ENCODE peak calls at places on chromosomes 4 and X, in nine cellular contexts. One of them, this sample, is unnamed.

GRCh38 chr4:148094149-148094548 is 348.1 kb downstream of the NR3C2 start:
- DNase-seq in neural progenitor cell: no peak
- DNase-seq in ascending aorta: no peak
- DNase-seq in SK-N-SH: no peak
- DNase-seq in foreskin fibroblast: no peak
- DNase-seq in thyroid gland: no peak
- DNase-seq in endothelial cell: no peak
- DNase-seq in A549: no peak
- DNase-seq in GM12878: no peak
- DNase-seq in this sample: no peak

GRCh38 chr4:189974056-189974455 is 33.4 kb downstream of the FRG1 start:
- DNase-seq in ascending aorta: no peak
- DNase-seq in A549: peak
- DNase-seq in neural progenitor cell: no peak
- DNase-seq in thyroid gland: no peak
- DNase-seq in endothelial cell: no peak
- DNase-seq in foreskin fibroblast: no peak
- DNase-seq in GM12878: no peak
- DNase-seq in SK-N-SH: peak
- DNase-seq in this sample: no peak

GRCh38 chr4:182454440-182455013 is 211.3 kb downstream of the TENM3 start:
- DNase-seq in thyroid gland: no peak
- DNase-seq in endothelial cell: no peak
- DNase-seq in foreskin fibroblast: no peak
- DNase-seq in GM12878: no peak
- DNase-seq in A549: no peak
- DNase-seq in SK-N-SH: no peak
- DNase-seq in neural progenitor cell: no peak
- DNase-seq in ascending aorta: no peak
- DNase-seq in this sample: no peak

GRCh38 chr4:173264960-173265281 is 69.2 kb downstream of the HMGB2 start:
- DNase-seq in GM12878: no peak
- DNase-seq in SK-N-SH: no peak
- DNase-seq in A549: no peak
- DNase-seq in neural progenitor cell: no peak
- DNase-seq in thyroid gland: no peak
- DNase-seq in foreskin fibroblast: no peak
- DNase-seq in endothelial cell: no peak
- DNase-seq in ascending aorta: no peak
- DNase-seq in this sample: no peak

GRCh38 chr4:76882630-76883029 is 15.3 kb downstream of the SOWAHB start:
- DNase-seq in GM12878: no peak
- DNase-seq in ascending aorta: no peak
- DNase-seq in SK-N-SH: no peak
- DNase-seq in foreskin fibroblast: no peak
- DNase-seq in thyroid gland: no peak
- DNase-seq in A549: no peak
- DNase-seq in endothelial cell: no peak
- DNase-seq in neural progenitor cell: no peak
- DNase-seq in this sample: no peak

GRCh38 chr4:545612-546011 is 30.5 kb downstream of the TMEM271 start:
- DNase-seq in neural progenitor cell: no peak
- DNase-seq in thyroid gland: no peak
- DNase-seq in foreskin fibroblast: no peak
- DNase-seq in A549: no peak
- DNase-seq in SK-N-SH: no peak
- DNase-seq in endothelial cell: no peak
- DNase-seq in GM12878: no peak
- DNase-seq in ascending aorta: no peak
- DNase-seq in this sample: no peak

GRCh38 chr4:40550900-40551546 is 78.6 kb downstream of the RBM47 start:
- DNase-seq in ascending aorta: no peak
- DNase-seq in thyroid gland: peak
- DNase-seq in SK-N-SH: no peak
- DNase-seq in foreskin fibroblast: no peak
- DNase-seq in A549: peak
- DNase-seq in GM12878: peak
- DNase-seq in endothelial cell: no peak
- DNase-seq in neural progenitor cell: peak
- DNase-seq in this sample: no peak

GRCh38 chr4:75790024-75790423 is 65.6 kb downstream of the USO1 start:
- DNase-seq in foreskin fibroblast: no peak
- DNase-seq in SK-N-SH: no peak
- DNase-seq in ascending aorta: no peak
- DNase-seq in A549: no peak
- DNase-seq in thyroid gland: no peak
- DNase-seq in endothelial cell: no peak
- DNase-seq in GM12878: no peak
- DNase-seq in neural progenitor cell: no peak
- DNase-seq in this sample: no peak

GRCh38 chr4:51942108-51942832 is 77.9 kb downstream of the LRRC66 start:
- DNase-seq in GM12878: no peak
- DNase-seq in thyroid gland: no peak
- DNase-seq in neural progenitor cell: no peak
- DNase-seq in A549: no peak
- DNase-seq in SK-N-SH: no peak
- DNase-seq in foreskin fibroblast: peak
- DNase-seq in endothelial cell: no peak
- DNase-seq in ascending aorta: no peak
- DNase-seq in this sample: no peak

GRCh38 chr4:141702472-141703182 is 66.2 kb downstream of the IL15 start:
- DNase-seq in endothelial cell: no peak
- DNase-seq in SK-N-SH: no peak
- DNase-seq in neural progenitor cell: no peak
- DNase-seq in GM12878: no peak
- DNase-seq in A549: no peak
- DNase-seq in thyroid gland: peak
- DNase-seq in foreskin fibroblast: no peak
- DNase-seq in ascending aorta: no peak
- DNase-seq in this sample: no peak
- TF ChIP-seq CTCF in endothelial cell: no peak
- TF ChIP-seq CTCF in SK-N-SH: peak
- TF ChIP-seq CTCF in neural progenitor cell: peak
- TF ChIP-seq CTCF in GM12878: peak
- TF ChIP-seq CTCF in A549: no peak
- TF ChIP-seq CTCF in thyroid gland: no peak
- TF ChIP-seq CTCF in foreskin fibroblast: no peak
- TF ChIP-seq CTCF in ascending aorta: no peak
- TF ChIP-seq CTCF in this sample: no peak

GRCh38 chrX:73849054-73849453 is 286.1 kb downstream of the CHIC1 start:
- DNase-seq in ascending aorta: no peak
- DNase-seq in A549: no peak
- DNase-seq in GM12878: no peak
- DNase-seq in thyroid gland: no peak
- DNase-seq in SK-N-SH: no peak
- DNase-seq in foreskin fibroblast: no peak
- DNase-seq in neural progenitor cell: peak
- DNase-seq in endothelial cell: no peak
- DNase-seq in this sample: no peak

GRCh38 chrX:73850124-73851013 is 287.4 kb downstream of the CHIC1 start:
- DNase-seq in endothelial cell: peak
- DNase-seq in thyroid gland: peak
- DNase-seq in neural progenitor cell: peak
- DNase-seq in foreskin fibroblast: no peak
- DNase-seq in SK-N-SH: peak
- DNase-seq in ascending aorta: no peak
- DNase-seq in GM12878: peak
- DNase-seq in A549: peak
- DNase-seq in this sample: no peak

GRCh38 chrX:73852022-73852421 is 289.0 kb downstream of the CHIC1 start:
- DNase-seq in ascending aorta: no peak
- DNase-seq in foreskin fibroblast: no peak
- DNase-seq in neural progenitor cell: no peak
- DNase-seq in A549: no peak
- DNase-seq in SK-N-SH: no peak
- DNase-seq in GM12878: no peak
- DNase-seq in endothelial cell: no peak
- DNase-seq in thyroid gland: no peak
- DNase-seq in this sample: no peak

GRCh38 chrX:73851014-73852009 is 288.3 kb downstream of the CHIC1 start:
- DNase-seq in GM12878: peak
- DNase-seq in ascending aorta: peak
- DNase-seq in thyroid gland: no peak
- DNase-seq in A549: no peak
- DNase-seq in endothelial cell: no peak
- DNase-seq in SK-N-SH: peak
- DNase-seq in foreskin fibroblast: no peak
- DNase-seq in neural progenitor cell: no peak
- DNase-seq in this sample: no peak

GRCh38 chrX:73847991-73848390 is 285.0 kb downstream of the CHIC1 start:
- DNase-seq in SK-N-SH: no peak
- DNase-seq in A549: no peak
- DNase-seq in foreskin fibroblast: no peak
- DNase-seq in ascending aorta: no peak
- DNase-seq in neural progenitor cell: no peak
- DNase-seq in endothelial cell: no peak
- DNase-seq in GM12878: no peak
- DNase-seq in thyroid gland: no peak
- DNase-seq in this sample: no peak
- TF ChIP-seq CTCF in SK-N-SH: no peak
- TF ChIP-seq CTCF in A549: no peak
- TF ChIP-seq CTCF in foreskin fibroblast: no peak
- TF ChIP-seq CTCF in ascending aorta: no peak
- TF ChIP-seq CTCF in neural progenitor cell: peak
- TF ChIP-seq CTCF in endothelial cell: no peak
- TF ChIP-seq CTCF in GM12878: no peak
- TF ChIP-seq CTCF in thyroid gland: no peak
- TF ChIP-seq CTCF in this sample: no peak

GRCh38 chr4:163592207-163592606 is 97.7 kb downstream of the TMA16 start:
- DNase-seq in ascending aorta: no peak
- DNase-seq in SK-N-SH: no peak
- DNase-seq in A549: no peak
- DNase-seq in endothelial cell: no peak
- DNase-seq in neural progenitor cell: no peak
- DNase-seq in GM12878: no peak
- DNase-seq in foreskin fibroblast: no peak
- DNase-seq in thyroid gland: no peak
- DNase-seq in this sample: no peak

GRCh38 chr4:163590609-163591264 is 96.2 kb downstream of the TMA16 start:
- DNase-seq in foreskin fibroblast: no peak
- DNase-seq in A549: no peak
- DNase-seq in neural progenitor cell: no peak
- DNase-seq in ascending aorta: no peak
- DNase-seq in SK-N-SH: no peak
- DNase-seq in endothelial cell: no peak
- DNase-seq in thyroid gland: no peak
- DNase-seq in GM12878: no peak
- DNase-seq in this sample: no peak

GRCh38 chr4:163587867-163588266 is 93.4 kb downstream of the TMA16 start:
- DNase-seq in ascending aorta: no peak
- DNase-seq in neural progenitor cell: no peak
- DNase-seq in SK-N-SH: peak
- DNase-seq in GM12878: peak
- DNase-seq in endothelial cell: no peak
- DNase-seq in A549: peak
- DNase-seq in foreskin fibroblast: no peak
- DNase-seq in thyroid gland: no peak
- DNase-seq in this sample: peak

GRCh38 chr4:163590103-163590502 is 95.6 kb downstream of the TMA16 start:
- DNase-seq in thyroid gland: no peak
- DNase-seq in foreskin fibroblast: no peak
- DNase-seq in neural progenitor cell: no peak
- DNase-seq in A549: no peak
- DNase-seq in SK-N-SH: no peak
- DNase-seq in ascending aorta: no peak
- DNase-seq in endothelial cell: no peak
- DNase-seq in GM12878: no peak
- DNase-seq in this sample: no peak

DNA sequence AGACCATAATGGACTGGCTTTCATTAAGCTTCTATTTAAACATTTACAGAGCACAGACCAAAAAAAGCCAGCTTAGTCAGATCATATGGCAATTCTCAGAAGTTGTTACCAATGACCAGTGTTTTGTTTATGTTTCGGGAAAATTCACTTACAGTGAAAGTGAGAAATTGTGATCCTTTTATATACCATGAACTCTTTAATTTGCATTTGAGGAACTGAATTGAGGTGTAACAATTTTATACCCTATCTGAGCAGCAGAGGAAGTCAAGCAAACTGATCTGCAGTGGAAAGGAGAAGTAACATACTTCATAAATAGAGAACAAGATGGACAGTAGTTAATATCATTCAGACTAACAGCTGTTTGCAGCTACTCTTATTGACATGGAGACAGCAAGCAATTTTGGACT is 97.1 kb downstream of the TMA16 start:
- DNase-seq in neural progenitor cell: no peak
- DNase-seq in A549: no peak
- DNase-seq in SK-N-SH: no peak
- DNase-seq in foreskin fibroblast: no peak
- DNase-seq in thyroid gland: no peak
- DNase-seq in GM12878: peak
- DNase-seq in ascending aorta: no peak
- DNase-seq in endothelial cell: no peak
- DNase-seq in this sample: no peak
- TF ChIP-seq CTCF in neural progenitor cell: no peak
- TF ChIP-seq CTCF in A549: no peak
- TF ChIP-seq CTCF in SK-N-SH: no peak
- TF ChIP-seq CTCF in foreskin fibroblast: no peak
- TF ChIP-seq CTCF in thyroid gland: no peak
- TF ChIP-seq CTCF in GM12878: peak
- TF ChIP-seq CTCF in ascending aorta: no peak
- TF ChIP-seq CTCF in endothelial cell: no peak
- TF ChIP-seq CTCF in this sample: no peak

DNA sequence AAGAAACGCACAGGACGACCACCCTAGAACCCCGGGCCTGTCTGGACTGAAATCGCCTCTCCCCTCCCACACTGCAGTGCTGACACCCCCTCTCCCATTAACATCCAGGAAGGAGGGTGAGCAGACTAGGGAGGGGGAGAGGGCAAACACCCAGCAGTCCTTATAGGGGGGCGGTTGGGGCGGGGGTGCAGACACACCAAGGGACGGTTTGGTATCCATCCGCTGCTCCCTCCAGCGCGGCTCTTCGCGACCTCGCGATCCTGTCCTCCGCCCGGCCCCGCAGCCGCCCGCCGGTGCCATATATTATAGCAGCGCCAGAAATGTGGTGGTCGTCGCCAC is 411 bp upstream of the GPRASP1 start:
- DNase-seq in neural progenitor cell: no peak
- DNase-seq in thyroid gland: no peak
- DNase-seq in A549: no peak
- DNase-seq in foreskin fibroblast: peak
- DNase-seq in ascending aorta: no peak
- DNase-seq in SK-N-SH: no peak
- DNase-seq in endothelial cell: no peak
- DNase-seq in GM12878: no peak
- DNase-seq in this sample: no peak
- TF ChIP-seq CTCF in neural progenitor cell: no peak
- TF ChIP-seq CTCF in thyroid gland: no peak
- TF ChIP-seq CTCF in A549: no peak
- TF ChIP-seq CTCF in foreskin fibroblast: no peak
- TF ChIP-seq CTCF in ascending aorta: no peak
- TF ChIP-seq CTCF in SK-N-SH: no peak
- TF ChIP-seq CTCF in endothelial cell: no peak
- TF ChIP-seq CTCF in GM12878: no peak
- TF ChIP-seq CTCF in this sample: no peak

This sample was measured in activated B cell treated with CpG ODN at 0.5 μM for 24 hours.